ENCODE peak calls at places on chromosomes 13 and 19, in nine cellular contexts. M is HEK293T; F is fibroblast of pulmonary artery; K is activated naive CD4-positive, alpha-beta T cell; B is stimulated activated CD8-positive, alpha-beta memory T cell treated with anti-CD3 and anti-CD28 coated beads, Interleukin-15, amount 100 ng/mL, for 4 hours; O is fibroblast of the aortic adventitia; Z is CD8-positive, alpha-beta T cell; Y is lung microvascular endothelial cell; A is mesenchymal stem cell. E is an unnamed sample.

GRCh38 chr13:73717632-73718031 is 416.6 kb downstream of the KLF12 start:
- DNase-seq in B (no peak), A (peak; percentile 48), Y (peak; percentile 43), F (peak; percentile 52), O (peak; percentile 65), K (no peak), Z (no peak), M (no peak), E (no peak)

GRCh38 chr13:111344471-111345191 is 24.2 kb downstream of the TEX29 start:
- DNase-seq in F (peak; percentile 3), Y (no peak), A (peak; percentile 66), K (no peak), O (peak; percentile 7), B (no peak), Z (no peak), M (peak; percentile 35), E (peak; percentile 85)

GRCh38 chr13:40233731-40234195 is 432.7 kb downstream of the FOXO1 start:
- DNase-seq in Z (no peak), Y (no peak), M (no peak), B (no peak), A (no peak), K (no peak), O (no peak), F (no peak), E (peak; percentile 82)

GRCh38 chr19:10544242-10544752 is 593 bp downstream of the ATG4D start:
- DNase-seq in B (no peak), Z (no peak), A (peak; percentile 28), K (no peak), O (no peak), F (no peak), Y (no peak), M (no peak), E (peak; percentile 58)

GRCh38 chr13:107808388-107808787 is 406.9 kb downstream of the LIG4 start:
- DNase-seq in O (peak; percentile 31), Y (no peak), M (no peak), Z (no peak), B (no peak), K (no peak), A (peak; percentile 38), F (peak; percentile 20), E (no peak)

GRCh38 chr19:19059837-19060611 is 3.8 kb upstream of the SLC25A42 start:
- DNase-seq in M (no peak), O (no peak), Y (no peak), F (no peak), A (no peak), Z (no peak), K (no peak), B (no peak), E (peak; percentile 43)

GRCh38 chr13:112574476-112575294 is 13.3 kb downstream of the TUBGCP3 start:
- DNase-seq in O (peak; percentile 15), F (peak; percentile 7), M (no peak), B (no peak), Z (no peak), K (no peak), Y (peak; percentile 58), A (peak; percentile 26), E (no peak)

GRCh38 chr19:12065100-12065538 is 588 bp downstream of the ZNF844 start:
- DNase-seq in A (peak; percentile 52), F (peak; percentile 54), B (no peak), O (peak; percentile 45), Z (no peak), M (no peak), Y (peak; percentile 49), K (peak; percentile 13), E (peak; percentile 79)

GRCh38 chr19:40090256-40091204 is at the start of gene ZNF780A:
- DNase-seq in B (peak; percentile 51), K (peak; percentile 68), Y (peak; percentile 68), M (peak; percentile 77), F (peak; percentile 65), O (peak; percentile 65), Z (peak; percentile 68), A (peak; percentile 84), E (peak; percentile 94)

GRCh38 chr13:73602295-73602694 is 531.9 kb downstream of the KLF12 start:
- DNase-seq in K (no peak), Z (no peak), A (no peak), B (no peak), O (peak; percentile 22), F (peak; percentile 29), M (no peak), Y (peak; percentile 8), E (no peak)

GRCh38 chr13:84445776-84446175 is 563.5 kb upstream of the SLITRK1 start:
- DNase-seq in Y (no peak), O (no peak), Z (no peak), F (peak; percentile 4), M (no peak), B (no peak), A (no peak), K (no peak), E (no peak)

GRCh38 chr19:2208975-2209374 is 27.2 kb downstream of the PLEKHJ1 start:
- DNase-seq in Z (no peak), F (no peak), Y (no peak), K (no peak), A (no peak), M (no peak), B (no peak), O (no peak), E (no peak)

GRCh38 chr19:5093953-5094718 is 125.2 kb downstream of the KDM4B start:
- DNase-seq in B (no peak), O (no peak), K (no peak), M (no peak), Z (no peak), Y (no peak), A (no peak), F (no peak), E (no peak)

GRCh38 chr19:10442698-10443097 is 22.4 kb downstream of the PDE4A start:
- DNase-seq in F (no peak), M (no peak), O (no peak), Y (no peak), K (no peak), A (no peak), Z (no peak), B (no peak), E (no peak)

GRCh38 chr19:2756921-2757881 is 17.4 kb upstream of the SLC39A3 start:
- DNase-seq in B (no peak), F (no peak), Y (no peak), A (no peak), Z (no peak), M (no peak), O (no peak), K (no peak), E (no peak)

E was measured in left kidney.